ENCODE peak calls at places on chromosome 6, in ten cellular contexts. B is amniotic stem cell; K is GM06990; N is left ventricle myocardium inferior; X is psoas muscle; T is progenitor cell of endocrine pancreas; D is EH; A is stimulated activated CD4-positive, alpha-beta T cell treated with anti-CD3 and anti-CD28 coated beads, Interleukin-15, amount 100 ng/mL, for 1 hour; P is cerebellar cortex; O is activated CD8-positive, alpha-beta T cell treated with anti-CD3 and anti-CD28 coated beads for 36 hours. R is an unnamed sample.

GRCh38 chr6:40714576-40715500 is 127.7 kb upstream of the LRFN2 start:
- DNase-seq in B (no peak), K (no peak), N (no peak), X (no peak), T (no peak), D (no peak), A (no peak), P (no peak), O (no peak), R (no peak)

GRCh38 chr6:1617466-1618304 is 8.0 kb downstream of the FOXC1 start:
- DNase-seq in B (no peak), K (no peak), N (no peak), X (no peak), T (no peak), D (no peak), A (no peak), P (no peak), O (no peak), R (no peak)

GRCh38 chr6:75349262-75349984 is 64.8 kb upstream of the TMEM30A start:
- DNase-seq in B (no peak), K (peak; percentile 20), N (peak; percentile 36), X (peak; percentile 21), T (peak; percentile 37), D (peak; percentile 25), A (no peak), P (no peak), O (no peak), R (no peak)

GRCh38 chr6:44735631-44735963 is 348.1 kb downstream of the CDC5L start:
- DNase-seq in B (no peak), K (peak; percentile 58), N (no peak), X (no peak), T (no peak), D (peak; percentile 63), A (no peak), P (no peak), O (peak; percentile 54), R (no peak)

GRCh38 chr6:24755284-24755683 is 19.5 kb upstream of the GMNN start:
- DNase-seq in B (no peak), K (no peak), N (no peak), X (no peak), T (no peak), D (no peak), A (no peak), P (no peak), O (no peak), R (no peak)

GRCh38 chr6:53986721-53987526 is 124.3 kb upstream of the MLIP start:
- DNase-seq in B (no peak), K (no peak), N (no peak), X (no peak), T (no peak), D (peak; percentile 37), A (no peak), P (no peak), O (no peak), R (no peak)

GRCh38 chr6:74343804-74344203 is 647.8 kb downstream of the CD109 start:
- DNase-seq in B (no peak), K (no peak), N (no peak), X (no peak), T (no peak), D (peak; percentile 18), A (no peak), P (no peak), O (no peak), R (no peak)

GRCh38 chr6:145699462-145699861 is 35.9 kb downstream of the EPM2A start:
- DNase-seq in B (no peak), K (no peak), N (no peak), X (no peak), T (no peak), D (peak; percentile 80), A (no peak), P (no peak), O (no peak), R (no peak)

GRCh38 chr6:17589402-17590116 is 10.5 kb upstream of the FAM8A1 start:
- DNase-seq in B (peak; percentile 57), K (no peak), N (no peak), X (no peak), T (no peak), D (peak; percentile 89), A (no peak), P (no peak), O (no peak), R (peak; percentile 79)

GRCh38 chr6:2979819-2980464 is 8.6 kb upstream of the SERPINB6 start:
- DNase-seq in B (no peak), K (no peak), N (no peak), X (no peak), T (no peak), D (peak; percentile 53), A (no peak), P (no peak), O (no peak), R (no peak)

GRCh38 chr6:32668226-32668747 is 1.8 kb upstream of the HLA-DQB1 start:
- DNase-seq in B (no peak), K (peak; percentile 73), N (no peak), X (peak; percentile 13), T (no peak), D (no peak), A (no peak), P (peak; percentile 32), O (peak; percentile 56), R (peak; percentile 38)

GRCh38 chr6:105797313-105797970 is 288.7 kb upstream of the PRDM1 start:
- DNase-seq in B (no peak), K (no peak), N (no peak), X (no peak), T (no peak), D (peak; percentile 28), A (no peak), P (no peak), O (no peak), R (no peak)

GRCh38 chr6:124854338-124854922 is 107.8 kb upstream of the RNF217 start:
- DNase-seq in B (no peak), K (no peak), N (no peak), X (no peak), T (no peak), D (peak; percentile 6), A (no peak), P (peak; percentile 34), O (no peak), R (no peak)